ENCODE peak calls at places on chromosomes 1 and 21, in six cellular contexts. C is thyroid gland; I is PC-3; V is uterus; B is psoas muscle; D is CD4-positive, alpha-beta memory T cell. J is an unnamed sample. For H3K36me3, the result is how much of the 10 kb centered on the place peaks cover.

GRCh38 chr1:225875044-225875822 is 6.9 kb downstream of the TMEM63A start:
- DNase-seq in B (no peak), V (no peak), D (no peak), I (peak), C (no peak), J (no peak)

GRCh38 chr1:221327954-221328353 is 413.9 kb downstream of the DUSP10 start:
- DNase-seq in V (no peak), I (no peak), D (no peak), C (no peak), B (no peak), J (no peak)

GRCh38 chr1:44621841-44622286 is 52.4 kb downstream of the TMEM53 start:
- DNase-seq in B (no peak), V (no peak), D (no peak), I (no peak), C (no peak), J (no peak)

GRCh38 chr1:222529916-222530315 is 18.0 kb downstream of the HHIPL2 start:
- DNase-seq in D (no peak), I (no peak), V (no peak), B (no peak), C (peak), J (no peak)

GRCh38 chr1:99407018-99407417 is 142.7 kb downstream of the PLPPR4 start:
- DNase-seq in B (no peak), I (peak), D (no peak), C (no peak), V (no peak), J (no peak)

GRCh38 chr1:30877205-30877912 is 31.2 kb downstream of the SDC3 start:
- DNase-seq in I (no peak), B (peak), V (peak), D (no peak), C (peak), J (no peak)

GRCh38 chr1:55081188-55081904 is 42.0 kb downstream of the PCSK9 start:
- DNase-seq in V (no peak), B (no peak), I (peak), C (no peak), D (no peak), J (no peak)

GRCh38 chr1:97499667-97500066 is 421.2 kb downstream of the DPYD start:
- DNase-seq in B (no peak), D (no peak), V (no peak), I (no peak), C (no peak), J (no peak)

GRCh38 chr1:113792986-113793385 is 19.3 kb downstream of the RSBN1 start:
- DNase-seq in C (no peak), B (no peak), I (peak), V (no peak), D (no peak), J (no peak)

GRCh38 chr1:14924455-14925325 is 228.9 kb upstream of the TMEM51 start:
- DNase-seq in C (peak), V (no peak), B (peak), I (peak), D (no peak), J (no peak)

GRCh38 chr1:30302808-30303310 is 420.5 kb downstream of the MATN1 start:
- DNase-seq in I (no peak), V (no peak), B (no peak), D (no peak), C (no peak), J (no peak)

GRCh38 chr1:166730299-166730888 is 108.9 kb upstream of the POGK start:
- DNase-seq in C (no peak), D (no peak), B (no peak), V (no peak), I (peak), J (no peak)

GRCh38 chr1:174364996-174365760 is 82.6 kb upstream of the GPR52 start:
- DNase-seq in B (no peak), I (no peak), C (no peak), D (no peak), V (no peak), J (no peak)

GRCh38 chr1:245074232-245074747 is 80.5 kb upstream of the KIF26B start:
- DNase-seq in C (no peak), I (peak), V (peak), B (no peak), D (no peak), J (no peak)

GRCh38 chr21:34864370-34865209 is 184.5 kb downstream of the RUNX1 start:
- DNase-seq in D (no peak), B (no peak), I (no peak), V (no peak), C (no peak), J (no peak)

GRCh38 chr1:33698316-33699035 is 165.4 kb upstream of the HMGB4 start:
- DNase-seq in B (no peak), C (no peak), V (no peak), D (no peak), I (no peak), J (no peak)

GRCh38 chr21:45547211-45547900 is 5.1 kb upstream of the SLC19A1 start:
- DNase-seq in I (no peak), V (no peak), C (no peak), D (peak), B (no peak), J (no peak)

GRCh38 chr21:45545236-45545570 is 3.0 kb upstream of the SLC19A1 start:
- DNase-seq in D (peak), V (no peak), I (no peak), C (no peak), B (no peak), J (no peak)

GRCh38 chr21:45544449-45545235 is 2.4 kb upstream of the SLC19A1 start:
- DNase-seq in C (no peak), B (no peak), D (peak), I (no peak), V (no peak), J (peak)

GRCh38 chr21:45545691-45546531 is 3.7 kb upstream of the SLC19A1 start:
- DNase-seq in V (no peak), I (no peak), D (peak), B (peak), C (no peak), J (no peak)

GRCh38 chr21:45546636-45547203 is 4.5 kb upstream of the SLC19A1 start:
- DNase-seq in B (peak), D (no peak), I (no peak), V (no peak), C (no peak), J (no peak)
- H3K36me3 ChIP-seq in B (under half), D (under half), I (under half), V (under half), C (under half), J (under half)

GRCh38 chr21:44304041-44304738 is 4.3 kb downstream of the PFKL start:
- DNase-seq in I (no peak), D (no peak), C (no peak), V (no peak), B (no peak), J (no peak)

GRCh38 chr21:44305691-44306090 is 5.8 kb downstream of the PFKL start:
- DNase-seq in B (no peak), C (no peak), D (no peak), I (no peak), V (no peak), J (no peak)

GRCh38 chr21:44306926-44307687 is 7.3 kb downstream of the PFKL start:
- DNase-seq in C (no peak), V (no peak), B (no peak), D (no peak), I (no peak), J (no peak)

GRCh38 chr21:44303490-44303981 is 3.7 kb downstream of the PFKL start:
- DNase-seq in I (no peak), V (no peak), C (no peak), B (no peak), D (no peak), J (no peak)

GRCh38 chr21:44304846-44305245 is 5.0 kb downstream of the PFKL start:
- DNase-seq in V (no peak), I (peak), C (peak), B (no peak), D (no peak), J (peak)
- H3K36me3 ChIP-seq in V (under half), I (under half), C (under half), B (under half), D (under half), J (under half)

GRCh38 chr1:6635910-6636760 is 11.5 kb downstream of the THAP3 start:
- DNase-seq in V (no peak), C (peak), D (no peak), I (no peak), B (no peak), J (no peak)
- H3K36me3 ChIP-seq in V (under half), C (under half), D (under half), I (half or more), B (under half), J (under half)

GRCh38 chr1:172993640-172994039 is 57.1 kb downstream of the TNFSF18 start:
- DNase-seq in I (no peak), B (no peak), V (no peak), D (no peak), C (no peak), J (no peak)

GRCh38 chr1:173002891-173003582 is 47.7 kb downstream of the TNFSF18 start:
- DNase-seq in I (peak), C (no peak), D (no peak), B (no peak), V (no peak), J (no peak)

GRCh38 chr1:172999349-172999748 is 51.4 kb downstream of the TNFSF18 start:
- DNase-seq in I (no peak), B (no peak), V (no peak), C (no peak), D (no peak), J (no peak)

GRCh38 chr1:172997941-172998361 is 52.8 kb downstream of the TNFSF18 start:
- DNase-seq in V (no peak), B (no peak), D (no peak), I (peak), C (no peak), J (no peak)
- H3K36me3 ChIP-seq in V (under half), B (under half), D (under half), I (under half), C (under half), J (under half)

GRCh38 chr1:205719015-205719414 is 31.0 kb downstream of the NUCKS1 start:
- DNase-seq in B (no peak), I (no peak), V (no peak), D (no peak), C (no peak), J (no peak)

GRCh38 chr1:205716371-205717132 is 33.4 kb downstream of the NUCKS1 start:
- DNase-seq in D (no peak), I (no peak), V (no peak), B (no peak), C (no peak), J (no peak)

GRCh38 chr1:205715628-205716027 is 34.4 kb downstream of the NUCKS1 start:
- DNase-seq in B (no peak), C (no peak), I (no peak), V (no peak), D (no peak), J (no peak)

GRCh38 chr1:205714906-205715246 is 34.6 kb upstream of the SLC45A3 start:
- DNase-seq in I (no peak), D (no peak), B (no peak), V (no peak), C (no peak), J (no peak)

GRCh38 chr1:205719762-205720161 is 30.2 kb downstream of the NUCKS1 start:
- DNase-seq in V (no peak), I (no peak), D (no peak), C (no peak), B (no peak), J (no peak)
- H3K36me3 ChIP-seq in V (under half), I (half or more), D (half or more), C (half or more), B (under half), J (half or more)

GRCh38 chr1:216502528-216503162 is 79.4 kb upstream of the USH2A start:
- DNase-seq in C (no peak), D (no peak), V (no peak), I (no peak), B (no peak), J (no peak)
- H3K36me3 ChIP-seq in C (under half), D (under half), V (under half), I (under half), B (under half), J (under half)

GRCh38 chr1:199010933-199011332 is 372.1 kb downstream of the PTPRC start:
- DNase-seq in B (no peak), V (no peak), D (no peak), C (no peak), I (no peak), J (no peak)

GRCh38 chr1:199020046-199020445 is 381.2 kb downstream of the PTPRC start:
- DNase-seq in V (no peak), D (no peak), B (no peak), C (no peak), I (no peak), J (no peak)

GRCh38 chr1:199020904-199021303 is 382.1 kb downstream of the PTPRC start:
- DNase-seq in C (no peak), I (no peak), D (no peak), V (no peak), B (no peak), J (no peak)

GRCh38 chr1:199018471-199019135 is 379.8 kb downstream of the PTPRC start:
- DNase-seq in I (no peak), C (no peak), B (no peak), D (no peak), V (no peak), J (no peak)

DNA sequence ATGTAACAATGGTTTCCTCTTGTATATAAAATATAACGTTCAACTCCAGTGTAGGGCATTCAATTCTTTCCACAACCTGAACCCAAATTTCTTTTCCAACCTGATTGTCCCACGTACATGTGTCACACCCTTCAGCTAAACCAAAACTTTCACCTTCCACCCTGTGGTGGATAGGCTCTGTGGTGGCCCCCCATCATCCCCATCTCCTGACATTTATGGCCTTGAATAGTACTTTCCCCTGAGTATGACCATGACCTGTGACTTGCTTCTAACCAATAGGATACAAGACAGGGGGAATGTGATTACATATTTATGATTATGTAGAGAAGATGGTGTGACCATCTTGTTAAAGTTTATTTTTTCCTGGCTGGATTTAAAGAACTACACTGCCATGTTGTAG is 377.0 kb downstream of the PTPRC start:
- DNase-seq in I (no peak), B (no peak), D (no peak), C (no peak), V (no peak), J (no peak)
- H3K36me3 ChIP-seq in I (under half), B (under half), D (under half), C (under half), V (under half), J (under half)

GRCh38 chr1:208175508-208175895 is 68.7 kb downstream of the PLXNA2 start:
- DNase-seq in C (no peak), B (no peak), D (no peak), V (no peak), I (no peak), J (no peak)
- H3K36me3 ChIP-seq in C (under half), B (under half), D (under half), V (under half), I (under half), J (under half)

J was measured in naive thymus-derived CD4-positive, alpha-beta T cell.